ENCODE peak calls at places on chromosomes 5 and 9, in eight cellular contexts. I, X, L, M, Y, N, W and B are unnamed samples.

GRCh38 chr5:6829150-6829784 is 116.0 kb downstream of the TENT4A start:
- DNase-seq in I (no peak), X (no peak), Y (peak; percentile 55), N (no peak), L (peak; percentile 34), W (no peak), M (no peak), B (no peak)

GRCh38 chr5:65620021-65620420 is 4.1 kb downstream of the TRIM23 start:
- DNase-seq in Y (no peak), W (no peak), N (no peak), X (no peak), L (no peak), M (no peak), I (no peak), B (no peak)

GRCh38 chr9:70283848-70284247 is 25.1 kb downstream of the SMC5 start:
- DNase-seq in N (no peak), I (no peak), L (no peak), W (no peak), M (no peak), Y (no peak), X (no peak), B (no peak)

GRCh38 chr9:131776473-131776872 is 36.6 kb upstream of the RAPGEF1 start:
- DNase-seq in Y (peak; percentile 38), W (no peak), N (no peak), M (no peak), L (peak; percentile 62), X (no peak), I (peak; percentile 37), B (peak; percentile 12)

GRCh38 chr5:31901807-31902530 is 263.0 kb downstream of the PDZD2 start:
- DNase-seq in N (no peak), X (no peak), W (no peak), Y (no peak), M (no peak), L (no peak), I (no peak), B (no peak)

GRCh38 chr9:134961331-134962064 is 43.8 kb upstream of the FCN1 start:
- DNase-seq in M (no peak), I (no peak), N (no peak), X (no peak), W (no peak), L (no peak), Y (no peak), B (no peak)

GRCh38 chr9:22107202-22107601 is 98.1 kb upstream of the CDKN2B start:
- DNase-seq in I (no peak), N (no peak), L (no peak), M (no peak), W (no peak), Y (no peak), X (no peak), B (no peak)

GRCh38 chr5:158384535-158385421 is 525.8 kb upstream of the CLINT1 start:
- DNase-seq in N (no peak), I (peak; percentile 99), W (no peak), M (no peak), X (no peak), L (peak; percentile 54), Y (no peak), B (no peak)

GRCh38 chr9:130030821-130031481 is 12.0 kb downstream of the FNBP1 start:
- DNase-seq in Y (no peak), M (no peak), W (no peak), N (no peak), L (no peak), I (no peak), X (no peak), B (no peak)

GRCh38 chr9:108991479-108991878 is 21.8 kb downstream of the CTNNAL1 start:
- DNase-seq in W (no peak), L (no peak), M (no peak), X (no peak), I (no peak), N (no peak), Y (no peak), B (no peak)

GRCh38 chr9:130659699-130660248 is 4.6 kb upstream of the PRDM12 start:
- DNase-seq in M (no peak), W (no peak), N (no peak), I (no peak), X (no peak), Y (no peak), L (no peak), B (no peak)

GRCh38 chr9:114134827-114135396 is 20.4 kb upstream of the COL27A1 start:
- DNase-seq in M (no peak), N (no peak), X (no peak), I (no peak), L (no peak), W (no peak), Y (no peak), B (no peak)

GRCh38 chr9:136199391-136200288 is 5.3 kb downstream of the LHX3 start:
- DNase-seq in I (no peak), N (no peak), Y (no peak), X (no peak), W (no peak), L (no peak), M (no peak), B (no peak)

GRCh38 chr5:139638090-139638735 is 9.9 kb upstream of the CXXC5 start:
- DNase-seq in L (peak; percentile 86), X (peak; percentile 88), Y (peak; percentile 35), M (peak; percentile 79), N (peak; percentile 49), W (no peak), I (peak; percentile 84), B (no peak)

GRCh38 chr9:113238859-113239231 is 17.5 kb downstream of the SLC31A1 start:
- DNase-seq in W (no peak), Y (no peak), X (no peak), L (no peak), I (no peak), M (no peak), N (no peak), B (no peak)

GRCh38 chr5:1930880-1931589 is 48.3 kb upstream of the IRX4 start:
- DNase-seq in M (peak; percentile 26), I (no peak), W (no peak), X (peak; percentile 49), N (no peak), Y (no peak), L (peak; percentile 42), B (no peak)

GRCh38 chr5:154273028-154273617 is 82.6 kb downstream of the GALNT10 start:
- DNase-seq in X (no peak), N (no peak), L (peak; percentile 18), M (no peak), Y (no peak), I (peak; percentile 46), W (no peak), B (no peak)

GRCh38 chr5:57754616-57755015 is 272.0 kb upstream of the ACTBL2 start:
- DNase-seq in W (no peak), N (no peak), I (no peak), Y (no peak), L (no peak), M (no peak), X (no peak), B (no peak)

GRCh38 chr5:98349990-98350365 is 423.5 kb upstream of the RGMB start:
- DNase-seq in L (no peak), X (no peak), M (no peak), N (no peak), Y (no peak), W (no peak), I (no peak), B (no peak)

GRCh38 chr5:116577064-116577788 is 2.6 kb upstream of the SEMA6A start:
- DNase-seq in M (peak; percentile 35), I (no peak), W (no peak), N (no peak), L (no peak), Y (no peak), X (no peak), B (no peak)